ENCODE peak calls at places on chromosomes 16 and 17, in nine cellular contexts. One of them, this sample, is unnamed.

GRCh38 chr17:75684249-75684648 is 17.1 kb downstream of the SAP30BP start:
- DNase-seq in heart right ventricle: no peak
- DNase-seq in GM04503: no peak
- DNase-seq in ELR: peak; percentile 70
- DNase-seq in activated T-cell treated with anti-CD3 and anti-CD28 coated beads, Interleukin-2, amount 50 U/mL, for 72 hours: no peak
- DNase-seq in stimulated activated CD8-positive, alpha-beta memory T cell treated with anti-CD3 and anti-CD28 coated beads, Interleukin-7, amount 100 ng/mL, for 1 hour: no peak
- DNase-seq in naive thymus-derived CD4-positive, alpha-beta T cell: no peak
- DNase-seq in breast epithelium: no peak
- DNase-seq in iris pigment epithelial cell: peak; percentile 52
- DNase-seq in this sample: no peak

GRCh38 chr17:36650096-36650764 is 48.8 kb downstream of the MRM1 start:
- DNase-seq in naive thymus-derived CD4-positive, alpha-beta T cell: no peak
- DNase-seq in heart right ventricle: no peak
- DNase-seq in stimulated activated CD8-positive, alpha-beta memory T cell treated with anti-CD3 and anti-CD28 coated beads, Interleukin-7, amount 100 ng/mL, for 1 hour: no peak
- DNase-seq in iris pigment epithelial cell: no peak
- DNase-seq in ELR: no peak
- DNase-seq in GM04503: no peak
- DNase-seq in breast epithelium: no peak
- DNase-seq in activated T-cell treated with anti-CD3 and anti-CD28 coated beads, Interleukin-2, amount 50 U/mL, for 72 hours: no peak
- DNase-seq in this sample: no peak

GRCh38 chr17:34556384-34556783 is 23.0 kb upstream of the TMEM132E start:
- DNase-seq in GM04503: no peak
- DNase-seq in heart right ventricle: no peak
- DNase-seq in naive thymus-derived CD4-positive, alpha-beta T cell: no peak
- DNase-seq in stimulated activated CD8-positive, alpha-beta memory T cell treated with anti-CD3 and anti-CD28 coated beads, Interleukin-7, amount 100 ng/mL, for 1 hour: no peak
- DNase-seq in activated T-cell treated with anti-CD3 and anti-CD28 coated beads, Interleukin-2, amount 50 U/mL, for 72 hours: no peak
- DNase-seq in iris pigment epithelial cell: peak; percentile 17
- DNase-seq in ELR: peak; percentile 10
- DNase-seq in breast epithelium: no peak
- DNase-seq in this sample: peak; percentile 27

GRCh38 chr16:50709061-50709695 is 15.8 kb downstream of the NOD2 start:
- DNase-seq in breast epithelium: no peak
- DNase-seq in ELR: no peak
- DNase-seq in GM04503: no peak
- DNase-seq in heart right ventricle: no peak
- DNase-seq in naive thymus-derived CD4-positive, alpha-beta T cell: no peak
- DNase-seq in activated T-cell treated with anti-CD3 and anti-CD28 coated beads, Interleukin-2, amount 50 U/mL, for 72 hours: no peak
- DNase-seq in iris pigment epithelial cell: no peak
- DNase-seq in stimulated activated CD8-positive, alpha-beta memory T cell treated with anti-CD3 and anti-CD28 coated beads, Interleukin-7, amount 100 ng/mL, for 1 hour: no peak
- DNase-seq in this sample: no peak

GRCh38 chr17:694239-694638 is 20.4 kb downstream of the VPS53 start:
- DNase-seq in activated T-cell treated with anti-CD3 and anti-CD28 coated beads, Interleukin-2, amount 50 U/mL, for 72 hours: no peak
- DNase-seq in stimulated activated CD8-positive, alpha-beta memory T cell treated with anti-CD3 and anti-CD28 coated beads, Interleukin-7, amount 100 ng/mL, for 1 hour: no peak
- DNase-seq in GM04503: peak; percentile 98
- DNase-seq in iris pigment epithelial cell: peak; percentile 99
- DNase-seq in heart right ventricle: no peak
- DNase-seq in naive thymus-derived CD4-positive, alpha-beta T cell: no peak
- DNase-seq in breast epithelium: no peak
- DNase-seq in ELR: peak; percentile 99
- DNase-seq in this sample: peak; percentile 97

GRCh38 chr17:41736983-41737679 is 2.7 kb upstream of the HAP1 start:
- DNase-seq in naive thymus-derived CD4-positive, alpha-beta T cell: no peak
- DNase-seq in activated T-cell treated with anti-CD3 and anti-CD28 coated beads, Interleukin-2, amount 50 U/mL, for 72 hours: no peak
- DNase-seq in breast epithelium: no peak
- DNase-seq in GM04503: no peak
- DNase-seq in heart right ventricle: no peak
- DNase-seq in iris pigment epithelial cell: no peak
- DNase-seq in ELR: no peak
- DNase-seq in stimulated activated CD8-positive, alpha-beta memory T cell treated with anti-CD3 and anti-CD28 coated beads, Interleukin-7, amount 100 ng/mL, for 1 hour: no peak
- DNase-seq in this sample: no peak

GRCh38 chr17:70116919-70117318 is 41.9 kb downstream of the KCNJ16 start:
- DNase-seq in heart right ventricle: no peak
- DNase-seq in naive thymus-derived CD4-positive, alpha-beta T cell: no peak
- DNase-seq in GM04503: no peak
- DNase-seq in breast epithelium: no peak
- DNase-seq in stimulated activated CD8-positive, alpha-beta memory T cell treated with anti-CD3 and anti-CD28 coated beads, Interleukin-7, amount 100 ng/mL, for 1 hour: no peak
- DNase-seq in activated T-cell treated with anti-CD3 and anti-CD28 coated beads, Interleukin-2, amount 50 U/mL, for 72 hours: no peak
- DNase-seq in ELR: no peak
- DNase-seq in iris pigment epithelial cell: no peak
- DNase-seq in this sample: no peak

GRCh38 chr17:29294580-29294900 is 592 bp upstream of the NUFIP2 start:
- DNase-seq in naive thymus-derived CD4-positive, alpha-beta T cell: no peak
- DNase-seq in stimulated activated CD8-positive, alpha-beta memory T cell treated with anti-CD3 and anti-CD28 coated beads, Interleukin-7, amount 100 ng/mL, for 1 hour: no peak
- DNase-seq in activated T-cell treated with anti-CD3 and anti-CD28 coated beads, Interleukin-2, amount 50 U/mL, for 72 hours: no peak
- DNase-seq in breast epithelium: no peak
- DNase-seq in heart right ventricle: no peak
- DNase-seq in iris pigment epithelial cell: no peak
- DNase-seq in ELR: no peak
- DNase-seq in GM04503: no peak
- DNase-seq in this sample: no peak

GRCh38 chr17:17305282-17305801 is 2.2 kb downstream of the NT5M start:
- DNase-seq in stimulated activated CD8-positive, alpha-beta memory T cell treated with anti-CD3 and anti-CD28 coated beads, Interleukin-7, amount 100 ng/mL, for 1 hour: peak; percentile 18
- DNase-seq in breast epithelium: no peak
- DNase-seq in GM04503: no peak
- DNase-seq in heart right ventricle: no peak
- DNase-seq in iris pigment epithelial cell: peak; percentile 16
- DNase-seq in activated T-cell treated with anti-CD3 and anti-CD28 coated beads, Interleukin-2, amount 50 U/mL, for 72 hours: peak; percentile 54
- DNase-seq in naive thymus-derived CD4-positive, alpha-beta T cell: peak; percentile 49
- DNase-seq in ELR: no peak
- DNase-seq in this sample: no peak

GRCh38 chr16:25747160-25747758 is 55.5 kb downstream of the HS3ST4 start:
- DNase-seq in heart right ventricle: no peak
- DNase-seq in stimulated activated CD8-positive, alpha-beta memory T cell treated with anti-CD3 and anti-CD28 coated beads, Interleukin-7, amount 100 ng/mL, for 1 hour: no peak
- DNase-seq in iris pigment epithelial cell: peak; percentile 1
- DNase-seq in GM04503: no peak
- DNase-seq in naive thymus-derived CD4-positive, alpha-beta T cell: no peak
- DNase-seq in breast epithelium: no peak
- DNase-seq in activated T-cell treated with anti-CD3 and anti-CD28 coated beads, Interleukin-2, amount 50 U/mL, for 72 hours: no peak
- DNase-seq in ELR: no peak
- DNase-seq in this sample: peak; percentile 16

This sample was measured in astrocyte of the hippocampus.